ENCODE peak calls at places on chromosomes 12 and 14, in six cellular contexts. L is ovary, B is heart left ventricle, N is adrenal gland, U is astrocyte of the cerebellum, I is heart right ventricle. G is an unnamed sample.

GRCh38 chr14:75738192-75738591 is 77.1 kb downstream of the TTLL5 start:
- DNase-seq in N (no peak), L (no peak), U (no peak), I (no peak), B (no peak), G (no peak)

GRCh38 chr12:3218150-3218845 is 141.1 kb downstream of the TSPAN9 start:
- DNase-seq in I (peak), B (peak), U (peak), L (peak), N (peak), G (no peak)

GRCh38 chr12:53174881-53175491 is 5.5 kb upstream of the ZNF740 start:
- DNase-seq in B (no peak), I (no peak), U (no peak), N (peak), L (no peak), G (no peak)

GRCh38 chr14:21103710-21104447 is 3.0 kb downstream of the TMEM253 start:
- DNase-seq in I (peak), B (peak), L (peak), N (peak), U (peak), G (peak)

GRCh38 chr12:123531091-123531490 is 2.4 kb downstream of the RILPL1 start:
- DNase-seq in L (no peak), I (peak), U (no peak), B (peak), N (peak), G (no peak)

GRCh38 chr12:30862486-30862885 is 64.1 kb upstream of the TSPAN11 start:
- DNase-seq in L (no peak), U (peak), N (no peak), B (peak), I (peak), G (no peak)

GRCh38 chr12:111467092-111467861 is 61.6 kb downstream of the SH2B3 start:
- DNase-seq in I (no peak), N (no peak), B (no peak), L (no peak), U (no peak), G (no peak)

GRCh38 chr12:131088701-131089525 is 135.2 kb downstream of the ADGRD1 start:
- DNase-seq in U (no peak), B (no peak), I (no peak), L (no peak), N (no peak), G (no peak)

GRCh38 chr14:68216957-68217356 is 397.4 kb downstream of the RAD51B start:
- DNase-seq in I (no peak), B (no peak), U (no peak), N (no peak), L (no peak), G (no peak)

GRCh38 chr12:47943492-47944359 is 19.7 kb upstream of the TMEM106C start:
- DNase-seq in I (no peak), N (peak), B (no peak), L (no peak), U (no peak), G (no peak)

GRCh38 chr12:69284131-69284530 is 44.8 kb downstream of the CPSF6 start:
- DNase-seq in B (peak), N (peak), I (peak), L (peak), U (peak), G (peak)

GRCh38 chr12:62882140-62882539 is 52.8 kb downstream of the PPM1H start:
- DNase-seq in U (no peak), N (no peak), L (no peak), B (no peak), I (no peak), G (no peak)

GRCh38 chr12:128842579-128842978 is 10.7 kb upstream of the GLT1D1 start:
- DNase-seq in N (no peak), B (no peak), L (no peak), I (no peak), U (no peak), G (no peak)

GRCh38 chr14:105505101-105505500 is 14.1 kb downstream of the TEDC1 start:
- DNase-seq in L (no peak), I (no peak), B (no peak), U (no peak), N (no peak), G (no peak)

GRCh38 chr12:56487448-56488040 is 417 bp downstream of the GLS2 start:
- DNase-seq in U (no peak), B (peak), I (peak), N (peak), L (peak), G (no peak)

GRCh38 chr12:124992874-124993567 is 424 bp upstream of the BRI3BP start:
- DNase-seq in N (no peak), U (no peak), I (no peak), B (no peak), L (no peak), G (no peak)

GRCh38 chr12:70823182-70823976 is 97.2 kb downstream of the PTPRR start:
- DNase-seq in I (no peak), N (peak), B (no peak), U (no peak), L (no peak), G (no peak)

GRCh38 chr12:18955594-18955993 is 173.9 kb upstream of the PLEKHA5 start:
- DNase-seq in U (no peak), L (no peak), N (no peak), B (no peak), I (no peak), G (no peak)

GRCh38 chr12:47686645-47687240 is 19.1 kb downstream of the RPAP3 start:
- DNase-seq in B (no peak), N (no peak), I (no peak), L (no peak), U (peak), G (peak)

DNA sequence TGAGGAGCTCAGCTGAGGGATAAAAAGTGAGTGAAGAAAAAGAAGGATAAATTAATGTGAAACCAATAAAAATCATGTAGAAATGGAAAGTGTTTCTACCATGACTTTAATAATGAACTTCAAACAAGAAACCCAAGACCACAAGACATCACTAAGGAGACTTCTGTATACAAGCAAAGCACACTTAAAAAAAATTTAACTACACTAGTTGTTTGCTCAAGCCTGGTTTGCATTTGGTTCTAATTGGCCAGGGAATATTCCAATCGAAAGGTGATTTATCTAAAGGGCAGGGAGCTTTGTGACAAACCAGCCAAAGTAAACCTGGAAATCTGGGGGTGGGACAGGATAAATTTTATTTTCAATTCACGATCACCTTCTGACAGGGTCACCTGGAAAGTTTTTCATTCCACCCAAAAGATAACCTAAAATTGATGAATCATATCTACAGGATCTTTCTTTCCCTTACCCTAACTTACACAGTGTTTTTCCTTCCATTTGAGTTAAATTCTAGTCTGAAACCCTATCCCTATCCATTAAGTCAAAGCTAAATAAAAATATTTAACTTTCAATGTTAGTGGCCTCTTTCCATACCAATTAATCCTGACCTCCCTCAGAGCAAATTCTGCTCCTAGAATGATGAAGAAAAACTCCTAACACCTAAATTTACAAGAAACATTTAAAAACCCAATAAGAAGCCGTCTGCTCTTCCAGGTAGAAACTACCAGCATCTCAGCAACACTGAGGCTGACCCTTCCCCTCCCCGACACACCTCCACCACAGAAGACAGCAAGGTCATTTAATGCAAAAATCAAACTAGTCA is 2.5 kb downstream of the EGLN3 start:
- DNase-seq in N (no peak), I (no peak), B (no peak), U (no peak), L (no peak), G (no peak)
- H3K4me3 ChIP-seq in N (no peak), I (peak), B (peak), U (no peak), L (no peak), G (no peak)

DNA sequence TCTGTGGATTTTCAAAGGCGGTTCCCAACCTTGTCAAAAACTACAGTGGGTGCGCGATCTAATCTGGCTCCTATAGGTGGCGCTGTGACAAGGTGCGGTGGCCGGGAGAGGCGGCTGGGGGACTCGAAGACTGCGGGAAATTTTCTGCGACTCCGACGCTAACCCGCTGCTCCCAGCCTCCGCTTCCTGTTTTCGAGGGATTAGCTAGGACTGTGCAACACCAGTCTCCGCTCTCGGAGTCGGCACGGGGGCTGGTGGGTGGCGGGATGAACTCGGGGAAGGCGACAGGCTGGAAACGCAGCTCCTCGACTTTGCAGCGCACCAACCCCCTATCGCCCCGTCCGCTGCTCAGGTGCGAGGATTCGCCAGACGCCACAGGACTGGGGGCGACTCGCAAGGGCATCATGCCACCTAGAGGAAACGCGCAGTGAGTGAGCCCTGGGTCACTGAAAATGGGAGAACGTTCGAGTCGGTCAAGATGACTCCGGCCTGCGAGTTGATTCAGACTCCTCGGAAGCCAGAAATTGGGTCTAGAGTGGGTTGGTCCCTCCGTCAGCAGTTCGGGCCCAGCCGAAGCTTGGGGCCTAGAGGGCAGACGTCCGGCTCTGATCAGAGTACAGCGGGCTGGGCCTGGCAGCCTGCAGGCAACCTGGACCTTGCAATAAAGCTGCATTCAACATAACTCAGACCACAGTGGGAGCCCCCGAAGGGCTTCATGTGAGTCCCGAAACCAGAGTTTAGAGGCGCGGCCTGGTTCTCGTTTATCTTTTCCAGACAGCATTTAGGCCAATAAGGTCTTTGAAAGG is 5.5 kb upstream of the PAX9 start:
- DNase-seq in B (no peak), I (no peak), U (no peak), L (no peak), N (no peak), G (no peak)
- H3K4me3 ChIP-seq in B (no peak), I (no peak), U (no peak), L (no peak), N (no peak), G (no peak)

DNA sequence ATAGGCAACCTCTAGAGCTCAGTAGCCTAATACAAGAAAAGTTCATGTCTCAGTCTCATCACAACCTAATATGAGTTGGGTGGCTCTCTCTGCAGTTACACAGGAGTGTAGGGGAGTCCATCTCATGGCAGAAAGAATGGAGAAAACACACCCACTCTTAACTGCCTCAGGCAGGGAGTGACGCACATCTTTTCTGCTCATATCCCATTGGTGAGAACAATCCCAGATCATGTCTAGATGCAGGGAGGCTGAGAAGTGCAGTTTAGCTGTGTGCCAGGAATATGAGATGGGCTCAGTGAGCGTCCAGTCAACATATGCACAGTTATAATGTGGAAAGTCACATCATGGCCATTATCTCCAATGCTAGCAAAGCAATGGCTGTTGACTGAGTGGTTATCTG is 59.3 kb upstream of the KCNA5 start:
- DNase-seq in U (no peak), I (no peak), L (no peak), B (no peak), N (no peak), G (no peak)
- H3K4me3 ChIP-seq in U (no peak), I (no peak), L (no peak), B (no peak), N (no peak), G (no peak)

GRCh38 chr12:104958946-104959841 is 1.1 kb upstream of the SLC41A2 start:
- DNase-seq in L (peak), I (no peak), B (no peak), N (peak), U (peak), G (no peak)
- H3K4me3 ChIP-seq in L (peak), I (peak), B (peak), N (peak), U (peak), G (peak)

DNA sequence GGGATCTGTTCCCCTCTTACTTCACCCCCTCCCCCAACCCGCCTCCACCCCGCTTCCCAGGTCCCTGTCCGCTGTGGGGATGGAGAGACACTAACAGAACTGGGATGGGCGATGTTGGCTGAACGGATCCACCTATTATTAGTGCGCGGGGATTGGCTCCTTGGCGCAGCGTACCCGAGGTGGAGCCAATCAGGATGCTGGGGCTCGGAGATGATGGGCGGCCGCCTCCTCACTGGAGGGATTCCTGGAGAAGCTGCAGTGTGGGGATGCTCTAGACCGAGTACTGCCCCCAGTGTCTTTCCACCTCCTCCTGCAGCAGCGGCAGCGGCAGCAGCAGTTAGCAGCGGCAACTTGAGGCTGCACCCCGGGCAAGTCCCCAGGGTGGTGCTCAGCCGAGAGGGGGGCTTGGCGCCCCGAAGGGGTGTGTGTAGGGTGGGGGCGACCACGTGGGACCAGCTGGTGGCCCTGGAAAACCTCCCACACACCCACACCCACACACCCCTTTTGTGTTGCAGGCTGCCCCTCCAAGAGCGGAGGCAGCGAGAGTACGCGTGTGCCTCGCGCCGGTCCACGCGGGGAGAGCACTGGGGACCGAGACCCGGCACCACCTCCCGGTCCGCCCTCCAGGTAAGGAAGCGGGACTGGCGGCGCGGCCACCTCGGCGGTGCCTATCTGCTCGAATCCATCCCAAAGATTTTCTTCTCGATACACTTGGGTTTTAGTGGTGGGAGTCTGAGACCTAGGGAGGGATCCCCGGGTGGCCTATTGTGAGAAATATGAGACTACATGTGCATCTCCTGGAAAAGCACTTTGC is at the start of gene SYT1:
- DNase-seq in B (peak), N (no peak), U (peak), I (no peak), L (peak), G (peak)
- H3K4me3 ChIP-seq in B (peak), N (peak), U (peak), I (no peak), L (peak), G (peak)

GRCh38 chr12:43760396-43760795 is 1.6 kb downstream of the IRAK4 start:
- DNase-seq in L (no peak), B (no peak), N (no peak), I (no peak), U (no peak), G (no peak)
- H3K4me3 ChIP-seq in L (no peak), B (no peak), N (peak), I (no peak), U (no peak), G (peak)

GRCh38 chr12:6326316-6326959 is 15.4 kb downstream of the TNFRSF1A start:
- DNase-seq in I (peak), B (peak), N (peak), U (peak), L (peak), G (no peak)

GRCh38 chr12:6327159-6327558 is 14.7 kb downstream of the TNFRSF1A start:
- DNase-seq in B (no peak), I (no peak), N (no peak), U (no peak), L (no peak), G (no peak)

GRCh38 chr12:6323995-6324711 is 13.7 kb downstream of the PLEKHG6 start:
- DNase-seq in N (no peak), I (no peak), B (no peak), L (no peak), U (no peak), G (no peak)

GRCh38 chr12:6323340-6323994 is 13.0 kb downstream of the PLEKHG6 start:
- DNase-seq in B (peak), U (peak), N (peak), L (no peak), I (peak), G (peak)

DNA sequence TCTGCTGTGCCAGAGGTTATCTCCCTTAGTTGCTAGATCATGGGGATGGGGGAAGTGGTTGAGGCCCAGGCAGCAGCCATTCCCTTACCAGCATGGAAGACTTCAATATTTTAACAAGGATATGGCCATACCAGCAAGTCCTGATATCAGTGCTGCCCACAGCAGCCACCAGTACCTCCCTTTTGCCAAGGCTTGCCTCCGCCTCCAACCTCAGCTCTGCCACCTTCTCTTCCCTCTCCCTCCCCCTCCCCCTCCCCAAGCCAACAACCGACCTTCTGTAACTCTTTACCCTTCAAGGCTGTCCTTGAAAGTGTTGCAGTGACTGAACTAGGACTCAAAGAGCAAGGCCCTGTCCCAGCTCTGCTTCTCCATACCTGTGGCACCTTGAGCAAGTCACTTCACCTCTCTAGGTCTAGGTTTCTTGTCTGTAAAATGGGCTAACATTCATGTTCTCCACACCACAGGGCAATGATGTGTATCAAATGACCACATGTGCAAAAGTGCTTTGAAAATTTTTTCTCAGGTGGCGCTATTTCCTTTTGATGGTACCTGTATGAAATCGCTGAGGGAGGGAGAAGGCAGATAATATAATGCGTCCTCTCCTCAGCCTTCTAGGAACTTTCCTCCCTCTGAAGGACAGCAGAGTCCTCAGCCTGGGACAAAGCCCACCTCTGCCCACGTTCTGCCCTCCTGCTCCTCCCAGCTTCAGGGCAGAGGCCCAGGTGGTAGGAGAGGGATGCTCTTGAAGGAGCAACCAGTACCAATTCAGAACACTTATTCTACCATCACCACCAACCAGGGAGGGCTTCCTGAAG is 14.7 kb downstream of the PLEKHG6 start:
- DNase-seq in U (no peak), I (no peak), L (no peak), N (no peak), B (no peak), G (no peak)
- H3K4me3 ChIP-seq in U (no peak), I (no peak), L (no peak), N (no peak), B (no peak), G (no peak)

GRCh38 chr14:103257211-103257962 is 76.7 kb upstream of the EIF5 start:
- DNase-seq in B (no peak), L (no peak), U (no peak), I (no peak), N (no peak), G (no peak)

GRCh38 chr14:103259184-103259583 is 74.9 kb upstream of the EIF5 start:
- DNase-seq in U (no peak), I (no peak), N (no peak), L (no peak), B (no peak), G (no peak)

GRCh38 chr14:103258211-103258610 is 75.8 kb upstream of the EIF5 start:
- DNase-seq in B (no peak), U (no peak), L (no peak), I (no peak), N (no peak), G (no peak)

GRCh38 chr14:103259801-103260628 is 74.0 kb upstream of the EIF5 start:
- DNase-seq in N (no peak), I (no peak), B (no peak), U (no peak), L (peak), G (no peak)

DNA sequence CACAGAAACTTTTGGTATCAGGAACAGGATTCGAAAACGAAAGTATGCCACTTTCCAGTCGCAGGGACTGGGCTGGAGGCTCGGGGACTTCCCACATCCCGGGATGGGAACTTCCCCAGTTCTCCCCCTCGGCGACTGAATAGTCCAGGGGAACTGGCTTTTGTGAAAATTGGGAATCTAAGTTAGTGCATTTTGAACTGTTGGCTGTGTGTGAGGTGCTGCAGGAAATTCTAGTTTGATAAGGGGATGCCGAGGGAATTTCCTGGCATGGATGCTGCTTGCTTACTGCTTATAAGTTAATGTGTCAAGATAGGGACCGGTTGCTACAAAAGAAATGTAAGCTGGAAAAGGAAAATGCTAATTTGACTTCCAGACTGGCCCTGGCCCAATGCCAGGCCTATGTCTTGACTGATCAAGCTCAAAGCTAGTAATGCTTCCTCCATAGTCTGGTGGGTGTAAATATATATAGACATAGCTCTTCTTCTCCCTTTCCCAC is 73.4 kb upstream of the EIF5 start:
- DNase-seq in B (peak), L (peak), U (peak), N (peak), I (peak), G (no peak)
- H3K4me3 ChIP-seq in B (peak), L (peak), U (peak), N (peak), I (peak), G (peak)